ENCODE peak calls at places on chromosomes 2 and 18, in seven cellular contexts. G is colonic mucosa, Q is SJSA1, Y is right atrium auricular region, O is keratinocyte, F is IMR-90, N is lower lobe of right lung. J is an unnamed sample.

GRCh38 chr2:25168256-25169072 is at the start of gene POMC:
- DNase-seq in O (no peak), Q (no peak), N (peak; percentile 55), Y (no peak), F (peak; percentile 21), G (no peak), J (no peak)

GRCh38 chr18:79533146-79533545 is 137.4 kb downstream of the NFATC1 start:
- DNase-seq in F (no peak), O (no peak), Q (no peak), Y (no peak), N (peak; percentile 35), G (no peak), J (no peak)

GRCh38 chr2:12918841-12919445 is 202.2 kb downstream of the TRIB2 start:
- DNase-seq in G (peak; percentile 21), O (no peak), F (peak; percentile 89), Y (peak; percentile 94), Q (no peak), N (peak; percentile 44), J (no peak)

GRCh38 chr2:54888146-54888545 is 162.1 kb downstream of the RTN4 start:
- DNase-seq in O (no peak), Y (no peak), G (no peak), N (no peak), F (no peak), Q (no peak), J (no peak)

GRCh38 chr2:50343157-50343821 is 688.6 kb downstream of the NRXN1 start:
- DNase-seq in O (no peak), G (no peak), Q (no peak), Y (no peak), N (no peak), F (no peak), J (no peak)

GRCh38 chr18:23784811-23785245 is 95.6 kb downstream of the LAMA3 start:
- DNase-seq in O (peak; percentile 45), F (peak; percentile 93), Q (no peak), G (peak; percentile 28), Y (no peak), N (no peak), J (peak; percentile 65)

GRCh38 chr2:140797718-140798117 is 1333.1 kb downstream of the LRP1B start:
- DNase-seq in Y (no peak), O (no peak), N (no peak), G (no peak), F (no peak), Q (no peak), J (no peak)

GRCh38 chr2:160612266-160612864 is 118.8 kb upstream of the RBMS1 start:
- DNase-seq in Y (no peak), N (no peak), O (no peak), G (no peak), F (peak; percentile 36), Q (no peak), J (no peak)

GRCh38 chr2:97656905-97657587 is 6.8 kb downstream of the ACTR1B start:
- DNase-seq in Q (no peak), O (no peak), N (no peak), F (no peak), G (no peak), Y (no peak), J (no peak)

GRCh38 chr2:190835303-190835930 is 45.2 kb upstream of the GLS start:
- DNase-seq in O (no peak), N (no peak), F (peak; percentile 89), Y (peak; percentile 73), Q (peak; percentile 71), G (no peak), J (no peak)

GRCh38 chr2:226739508-226740030 is 60.1 kb downstream of the IRS1 start:
- DNase-seq in Q (no peak), F (no peak), Y (no peak), G (no peak), O (no peak), N (no peak), J (no peak)
- H3K27ac ChIP-seq in Q (peak overlapping the region; percentile 50), F (no peak overlapping the region), Y (peak overlapping the region; percentile 92), G (peak overlapping the region; percentile 61), O (no peak overlapping the region), N (no peak overlapping the region), J (no peak overlapping the region)

GRCh38 chr18:9946831-9947230 is 33.0 kb downstream of the VAPA start:
- DNase-seq in O (no peak), N (no peak), Y (no peak), Q (no peak), G (no peak), F (peak; percentile 34), J (no peak)

GRCh38 chr18:9944805-9945204 is 31.0 kb downstream of the VAPA start:
- DNase-seq in O (no peak), Y (no peak), N (no peak), G (no peak), Q (no peak), F (no peak), J (no peak)

GRCh38 chr18:9949861-9950260 is 36.0 kb downstream of the VAPA start:
- DNase-seq in Y (no peak), O (no peak), Q (no peak), N (no peak), G (no peak), F (no peak), J (no peak)

GRCh38 chr18:9949315-9949714 is 35.5 kb downstream of the VAPA start:
- DNase-seq in Q (no peak), Y (no peak), O (no peak), G (no peak), F (no peak), N (no peak), J (no peak)

GRCh38 chr18:9947248-9947647 is 33.4 kb downstream of the VAPA start:
- DNase-seq in G (no peak), F (peak; percentile 28), Y (no peak), O (no peak), N (no peak), Q (no peak), J (no peak)
- H3K27ac ChIP-seq in G (no peak overlapping the region), F (no peak overlapping the region), Y (no peak overlapping the region), O (no peak overlapping the region), N (no peak overlapping the region), Q (no peak overlapping the region), J (peak overlapping the region; percentile 39)

DNA sequence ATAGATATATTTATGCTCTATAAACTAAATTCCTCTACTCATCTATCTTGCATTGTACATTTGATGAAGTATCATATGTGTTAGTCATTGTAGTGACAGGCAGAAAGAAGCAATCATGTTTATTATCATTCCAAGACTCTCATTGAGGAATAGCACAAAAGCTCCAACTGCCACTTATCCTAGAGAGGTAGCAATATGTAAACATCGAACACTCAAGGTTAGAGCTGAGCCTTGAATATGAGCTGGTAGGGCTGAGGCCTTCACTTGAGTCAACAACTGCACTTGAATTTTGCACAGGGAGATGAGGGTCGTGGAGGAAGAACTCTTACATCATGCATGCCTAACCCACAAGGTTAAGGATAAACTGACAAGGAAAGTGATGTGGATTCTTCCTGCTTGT is 900.9 kb downstream of the CPS1 start:
- DNase-seq in F (no peak), Q (no peak), N (no peak), Y (no peak), G (no peak), O (no peak), J (no peak)
- H3K27ac ChIP-seq in F (no peak overlapping the region), Q (no peak overlapping the region), N (no peak overlapping the region), Y (no peak overlapping the region), G (no peak overlapping the region), O (no peak overlapping the region), J (no peak overlapping the region)

GRCh38 chr2:152444448-152444847 is 109.5 kb downstream of the FMNL2 start:
- DNase-seq in F (no peak), Q (no peak), G (no peak), N (no peak), O (no peak), Y (no peak), J (no peak)

GRCh38 chr2:152443771-152444170 is 108.8 kb downstream of the FMNL2 start:
- DNase-seq in Q (no peak), G (no peak), F (peak; percentile 24), Y (no peak), O (no peak), N (no peak), J (no peak)

GRCh38 chr2:152446213-152446612 is 111.2 kb downstream of the FMNL2 start:
- DNase-seq in O (no peak), G (no peak), F (no peak), Q (no peak), N (no peak), Y (no peak), J (no peak)

GRCh38 chr2:152445791-152446201 is 110.8 kb downstream of the FMNL2 start:
- DNase-seq in G (no peak), F (peak; percentile 94), N (no peak), Y (no peak), Q (peak; percentile 80), O (peak; percentile 61), J (no peak)

DNA sequence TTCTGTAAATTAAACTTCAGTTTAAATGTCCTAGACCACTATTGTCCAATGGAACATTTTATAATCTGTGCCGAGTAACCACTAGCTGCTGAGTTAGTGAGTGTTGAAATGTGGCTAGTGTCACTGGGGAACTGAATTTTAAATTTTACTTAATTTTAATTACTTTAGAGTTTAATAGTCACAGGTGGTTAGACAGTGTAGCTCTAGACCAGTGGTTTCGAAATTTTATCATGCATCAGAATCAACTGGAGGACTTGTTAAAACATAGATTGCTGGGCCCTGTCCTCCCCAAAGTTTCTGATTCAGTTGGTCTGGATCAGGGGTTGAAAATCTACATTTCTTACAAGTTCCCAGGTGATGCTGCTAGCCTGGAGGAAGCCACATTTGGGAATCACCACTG is 110.4 kb downstream of the FMNL2 start:
- DNase-seq in Y (no peak), O (no peak), F (no peak), G (no peak), N (no peak), Q (no peak), J (no peak)
- H3K27ac ChIP-seq in Y (peak overlapping the region; percentile 55), O (peak overlapping the region; percentile 80), F (no peak overlapping the region), G (no peak overlapping the region), N (no peak overlapping the region), Q (peak overlapping the region; percentile 34), J (peak overlapping the region; percentile 71)

GRCh38 chr2:204321027-204321800 is 224.1 kb upstream of the PARD3B start:
- DNase-seq in G (no peak), N (no peak), O (no peak), Q (peak; percentile 70), Y (no peak), F (no peak), J (no peak)
- H3K27ac ChIP-seq in G (no peak overlapping the region), N (no peak overlapping the region), O (no peak overlapping the region), Q (peak overlapping the region; percentile 53), Y (peak overlapping the region; percentile 21), F (no peak overlapping the region), J (peak overlapping the region; percentile 65)

GRCh38 chr2:1971124-1971523 is 226.8 kb upstream of the PXDN start:
- DNase-seq in F (no peak), O (no peak), Y (no peak), G (no peak), Q (no peak), N (no peak), J (no peak)

GRCh38 chr2:1968988-1969700 is 224.8 kb upstream of the PXDN start:
- DNase-seq in O (no peak), Q (no peak), F (no peak), Y (no peak), N (no peak), G (no peak), J (no peak)

GRCh38 chr2:1968222-1968987 is 224.1 kb upstream of the PXDN start:
- DNase-seq in Q (no peak), F (no peak), G (no peak), Y (no peak), O (no peak), N (no peak), J (no peak)

GRCh38 chr2:1970341-1970740 is 226.0 kb upstream of the PXDN start:
- DNase-seq in F (no peak), O (no peak), N (no peak), Y (no peak), Q (no peak), G (no peak), J (no peak)

DNA sequence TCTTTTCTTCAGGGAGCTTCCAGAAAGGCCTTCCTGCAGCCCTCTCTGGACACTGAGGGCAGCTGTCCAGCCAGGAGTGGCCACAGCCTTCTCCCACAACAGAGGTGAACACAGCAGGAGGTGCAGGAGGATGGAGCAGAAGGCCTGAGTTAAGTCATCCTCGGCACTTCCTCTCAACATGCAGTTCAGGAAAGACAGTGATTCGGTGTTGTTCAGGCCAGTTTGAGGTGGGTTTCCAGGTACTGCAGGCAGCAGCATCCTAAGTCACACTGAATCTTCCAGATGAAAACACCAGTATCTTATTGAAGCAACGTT is 225.3 kb upstream of the PXDN start:
- DNase-seq in Q (no peak), G (no peak), N (no peak), O (no peak), F (no peak), Y (no peak), J (no peak)
- H3K27ac ChIP-seq in Q (no peak overlapping the region), G (no peak overlapping the region), N (no peak overlapping the region), O (no peak overlapping the region), F (no peak overlapping the region), Y (no peak overlapping the region), J (no peak overlapping the region)

J was measured in epithelial cell of prostate.